ENCODE peak calls at places on chromosome 19, in seven cellular contexts. One of them, this sample, is unnamed.

GRCh38 chr19:44734357-44734756 is 14.2 kb upstream of the BCL3 start:
- DNase-seq in mesenchymal stem cell: no peak
- DNase-seq in CD8-positive, alpha-beta memory T cell: no peak
- DNase-seq in mesendoderm: no peak
- DNase-seq in spleen: no peak
- DNase-seq in aorta: no peak
- DNase-seq in heart left ventricle: no peak
- DNase-seq in this sample: no peak

GRCh38 chr19:20273376-20273775 is 106.4 kb downstream of the ZNF486 start:
- DNase-seq in mesenchymal stem cell: no peak
- DNase-seq in CD8-positive, alpha-beta memory T cell: no peak
- DNase-seq in mesendoderm: no peak
- DNase-seq in spleen: no peak
- DNase-seq in aorta: no peak
- DNase-seq in heart left ventricle: no peak
- DNase-seq in this sample: no peak

GRCh38 chr19:8308891-8309291 is 733 bp upstream of the CD320 start:
- DNase-seq in mesenchymal stem cell: no peak
- DNase-seq in CD8-positive, alpha-beta memory T cell: no peak
- DNase-seq in mesendoderm: no peak
- DNase-seq in spleen: peak; percentile 56
- DNase-seq in aorta: peak; percentile 61
- DNase-seq in heart left ventricle: no peak
- DNase-seq in this sample: no peak

GRCh38 chr19:29690842-29691241 is 24.2 kb downstream of the C19orf12 start:
- DNase-seq in mesenchymal stem cell: peak; percentile 60
- DNase-seq in CD8-positive, alpha-beta memory T cell: peak; percentile 62
- DNase-seq in mesendoderm: peak; percentile 85
- DNase-seq in spleen: peak; percentile 45
- DNase-seq in aorta: no peak
- DNase-seq in heart left ventricle: no peak
- DNase-seq in this sample: no peak

GRCh38 chr19:12200020-12200419 is 37.1 kb downstream of the ZNF136 start:
- DNase-seq in mesenchymal stem cell: no peak
- DNase-seq in CD8-positive, alpha-beta memory T cell: no peak
- DNase-seq in mesendoderm: no peak
- DNase-seq in spleen: no peak
- DNase-seq in aorta: no peak
- DNase-seq in heart left ventricle: no peak
- DNase-seq in this sample: no peak

GRCh38 chr19:40280608-40281221 is 4.4 kb downstream of the AKT2 start:
- DNase-seq in mesenchymal stem cell: no peak
- DNase-seq in CD8-positive, alpha-beta memory T cell: no peak
- DNase-seq in mesendoderm: peak; percentile 57
- DNase-seq in spleen: peak; percentile 66
- DNase-seq in aorta: peak; percentile 63
- DNase-seq in heart left ventricle: peak; percentile 67
- DNase-seq in this sample: no peak

GRCh38 chr19:2557093-2557440 is 81.1 kb downstream of the GADD45B start:
- DNase-seq in mesenchymal stem cell: no peak
- DNase-seq in CD8-positive, alpha-beta memory T cell: no peak
- DNase-seq in mesendoderm: no peak
- DNase-seq in spleen: no peak
- DNase-seq in aorta: no peak
- DNase-seq in heart left ventricle: no peak
- DNase-seq in this sample: no peak

GRCh38 chr19:12331211-12331941 is 2.1 kb downstream of the ZNF563 start:
- DNase-seq in mesenchymal stem cell: no peak
- DNase-seq in CD8-positive, alpha-beta memory T cell: peak; percentile 3
- DNase-seq in mesendoderm: no peak
- DNase-seq in spleen: peak; percentile 84
- DNase-seq in aorta: no peak
- DNase-seq in heart left ventricle: peak; percentile 27
- DNase-seq in this sample: peak; percentile 20

GRCh38 chr19:51018745-51019543 is 565 bp downstream of the KLK10 start:
- DNase-seq in mesenchymal stem cell: no peak
- DNase-seq in CD8-positive, alpha-beta memory T cell: no peak
- DNase-seq in mesendoderm: peak; percentile 60
- DNase-seq in spleen: no peak
- DNase-seq in aorta: peak; percentile 69
- DNase-seq in heart left ventricle: no peak
- DNase-seq in this sample: peak; percentile 39

GRCh38 chr19:54164369-54165068 is 5.0 kb upstream of the LENG1 start:
- DNase-seq in mesenchymal stem cell: peak; percentile 54
- DNase-seq in CD8-positive, alpha-beta memory T cell: peak; percentile 47
- DNase-seq in mesendoderm: peak; percentile 92
- DNase-seq in spleen: no peak
- DNase-seq in aorta: no peak
- DNase-seq in heart left ventricle: peak; percentile 82
- DNase-seq in this sample: peak; percentile 87

GRCh38 chr19:8445488-8446001 is 770 bp downstream of the HNRNPM start:
- DNase-seq in mesenchymal stem cell: peak; percentile 51
- DNase-seq in CD8-positive, alpha-beta memory T cell: peak; percentile 16
- DNase-seq in mesendoderm: peak; percentile 54
- DNase-seq in spleen: peak; percentile 90
- DNase-seq in aorta: peak; percentile 90
- DNase-seq in heart left ventricle: peak; percentile 64
- DNase-seq in this sample: peak; percentile 62

GRCh38 chr19:51460164-51460992 is 2.1 kb upstream of the SIGLEC8 start:
- DNase-seq in mesenchymal stem cell: no peak
- DNase-seq in CD8-positive, alpha-beta memory T cell: no peak
- DNase-seq in mesendoderm: peak; percentile 56
- DNase-seq in spleen: peak; percentile 61
- DNase-seq in aorta: no peak
- DNase-seq in heart left ventricle: no peak
- DNase-seq in this sample: no peak

GRCh38 chr19:29491491-29491890 is 34.3 kb upstream of the VSTM2B start:
- DNase-seq in mesenchymal stem cell: no peak
- DNase-seq in CD8-positive, alpha-beta memory T cell: no peak
- DNase-seq in mesendoderm: no peak
- DNase-seq in spleen: no peak
- DNase-seq in aorta: no peak
- DNase-seq in heart left ventricle: no peak
- DNase-seq in this sample: no peak

GRCh38 chr19:22263121-22263520 is 23.1 kb upstream of the ZNF729 start:
- DNase-seq in mesenchymal stem cell: no peak
- DNase-seq in CD8-positive, alpha-beta memory T cell: no peak
- DNase-seq in mesendoderm: no peak
- DNase-seq in spleen: no peak
- DNase-seq in aorta: no peak
- DNase-seq in heart left ventricle: no peak
- DNase-seq in this sample: no peak

GRCh38 chr19:40383668-40384248 is 6.2 kb downstream of the HIPK4 start:
- DNase-seq in mesenchymal stem cell: no peak
- DNase-seq in CD8-positive, alpha-beta memory T cell: no peak
- DNase-seq in mesendoderm: no peak
- DNase-seq in spleen: no peak
- DNase-seq in aorta: no peak
- DNase-seq in heart left ventricle: no peak
- DNase-seq in this sample: no peak

GRCh38 chr19:2446390-2446789 is 10.4 kb downstream of the LMNB2 start:
- DNase-seq in mesenchymal stem cell: no peak
- DNase-seq in CD8-positive, alpha-beta memory T cell: no peak
- DNase-seq in mesendoderm: no peak
- DNase-seq in spleen: peak; percentile 83
- DNase-seq in aorta: no peak
- DNase-seq in heart left ventricle: no peak
- DNase-seq in this sample: no peak

GRCh38 chr19:12055784-12056183 is 3.0 kb upstream of the ZNF878 start:
- DNase-seq in mesenchymal stem cell: no peak
- DNase-seq in CD8-positive, alpha-beta memory T cell: no peak
- DNase-seq in mesendoderm: peak; percentile 59
- DNase-seq in spleen: no peak
- DNase-seq in aorta: no peak
- DNase-seq in heart left ventricle: no peak
- DNase-seq in this sample: no peak

GRCh38 chr19:19526581-19527370 is 1.9 kb upstream of the YJEFN3 start:
- DNase-seq in mesenchymal stem cell: no peak
- DNase-seq in CD8-positive, alpha-beta memory T cell: no peak
- DNase-seq in mesendoderm: no peak
- DNase-seq in spleen: no peak
- DNase-seq in aorta: no peak
- DNase-seq in heart left ventricle: no peak
- DNase-seq in this sample: no peak

GRCh38 chr19:4012092-4012974 is 4.8 kb downstream of the PIAS4 start:
- DNase-seq in mesenchymal stem cell: no peak
- DNase-seq in CD8-positive, alpha-beta memory T cell: no peak
- DNase-seq in mesendoderm: no peak
- DNase-seq in spleen: no peak
- DNase-seq in aorta: no peak
- DNase-seq in heart left ventricle: no peak
- DNase-seq in this sample: no peak

GRCh38 chr19:53772943-53773342 is 51.2 kb downstream of the NLRP12 start:
- DNase-seq in mesenchymal stem cell: peak; percentile 42
- DNase-seq in CD8-positive, alpha-beta memory T cell: peak; percentile 13
- DNase-seq in mesendoderm: peak; percentile 93
- DNase-seq in spleen: no peak
- DNase-seq in aorta: no peak
- DNase-seq in heart left ventricle: no peak
- DNase-seq in this sample: no peak

GRCh38 chr19:49565261-49565660 is 15.1 kb downstream of the NOSIP start:
- DNase-seq in mesenchymal stem cell: no peak
- DNase-seq in CD8-positive, alpha-beta memory T cell: peak; percentile 24
- DNase-seq in mesendoderm: no peak
- DNase-seq in spleen: no peak
- DNase-seq in aorta: no peak
- DNase-seq in heart left ventricle: peak; percentile 74
- DNase-seq in this sample: peak; percentile 70

GRCh38 chr19:12665646-12666304 is 767 bp downstream of the MAN2B1 start:
- DNase-seq in mesenchymal stem cell: no peak
- DNase-seq in CD8-positive, alpha-beta memory T cell: no peak
- DNase-seq in mesendoderm: peak; percentile 25
- DNase-seq in spleen: peak; percentile 81
- DNase-seq in aorta: no peak
- DNase-seq in heart left ventricle: no peak
- DNase-seq in this sample: no peak

GRCh38 chr19:38695832-38696732 is 48.2 kb downstream of the CAPN12 start:
- DNase-seq in mesenchymal stem cell: no peak
- DNase-seq in CD8-positive, alpha-beta memory T cell: no peak
- DNase-seq in mesendoderm: no peak
- DNase-seq in spleen: no peak
- DNase-seq in aorta: no peak
- DNase-seq in heart left ventricle: no peak
- DNase-seq in this sample: no peak
- H3K4me1 ChIP-seq in mesenchymal stem cell: peaks cover 68% of the 10 kb centered on the region
- H3K4me1 ChIP-seq in CD8-positive, alpha-beta memory T cell: peaks cover 49% of the 10 kb centered on the region
- H3K4me1 ChIP-seq in mesendoderm: peaks cover 7% of the 10 kb centered on the region
- H3K4me1 ChIP-seq in spleen: peaks cover 92% of the 10 kb centered on the region
- H3K4me1 ChIP-seq in aorta: peaks cover 3% of the 10 kb centered on the region
- H3K4me1 ChIP-seq in heart left ventricle: peaks cover 100% of the 10 kb centered on the region
- H3K4me1 ChIP-seq in this sample: peaks cover 99% of the 10 kb centered on the region

GRCh38 chr19:10289836-10290438 is at the start of gene ICAM5:
- DNase-seq in mesenchymal stem cell: no peak
- DNase-seq in CD8-positive, alpha-beta memory T cell: no peak
- DNase-seq in mesendoderm: no peak
- DNase-seq in spleen: peak; percentile 77
- DNase-seq in aorta: no peak
- DNase-seq in heart left ventricle: no peak
- DNase-seq in this sample: no peak

GRCh38 chr19:10290876-10291553 is 1.3 kb downstream of the ICAM5 start:
- DNase-seq in mesenchymal stem cell: peak; percentile 68
- DNase-seq in CD8-positive, alpha-beta memory T cell: peak; percentile 39
- DNase-seq in mesendoderm: peak; percentile 60
- DNase-seq in spleen: peak; percentile 88
- DNase-seq in aorta: no peak
- DNase-seq in heart left ventricle: peak; percentile 75
- DNase-seq in this sample: no peak

GRCh38 chr19:10289167-10289835 is 451 bp upstream of the ICAM5 start:
- DNase-seq in mesenchymal stem cell: peak; percentile 62
- DNase-seq in CD8-positive, alpha-beta memory T cell: peak; percentile 67
- DNase-seq in mesendoderm: peak; percentile 58
- DNase-seq in spleen: peak; percentile 87
- DNase-seq in aorta: no peak
- DNase-seq in heart left ventricle: peak; percentile 60
- DNase-seq in this sample: no peak

GRCh38 chr19:10291554-10292205 is 1.9 kb downstream of the ICAM5 start:
- DNase-seq in mesenchymal stem cell: no peak
- DNase-seq in CD8-positive, alpha-beta memory T cell: no peak
- DNase-seq in mesendoderm: no peak
- DNase-seq in spleen: no peak
- DNase-seq in aorta: no peak
- DNase-seq in heart left ventricle: no peak
- DNase-seq in this sample: no peak

DNA sequence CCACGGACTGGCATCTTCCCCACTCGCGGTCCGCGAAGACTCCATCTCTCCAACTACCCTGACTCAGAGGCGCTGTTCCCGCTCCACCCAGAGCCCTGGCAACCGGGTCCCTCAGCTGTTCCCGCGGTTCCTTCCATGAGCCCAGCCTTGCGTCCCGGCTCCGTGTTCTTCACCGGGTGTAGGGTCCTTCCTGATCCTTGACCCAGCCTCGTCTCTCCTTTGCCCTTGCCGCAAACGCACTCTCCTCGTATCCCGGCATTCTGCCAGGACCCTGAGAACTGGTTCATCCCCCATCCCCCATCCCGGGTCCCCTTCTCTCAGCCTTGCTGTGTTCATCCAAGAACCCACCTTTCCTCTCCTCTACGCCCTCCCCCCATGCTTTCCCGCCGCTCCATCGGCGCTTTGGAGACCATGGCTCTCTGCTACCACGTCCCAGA is 705 bp downstream of the ICAM5 start:
- DNase-seq in mesenchymal stem cell: no peak
- DNase-seq in CD8-positive, alpha-beta memory T cell: no peak
- DNase-seq in mesendoderm: peak; percentile 21
- DNase-seq in spleen: no peak
- DNase-seq in aorta: no peak
- DNase-seq in heart left ventricle: peak; percentile 34
- DNase-seq in this sample: no peak
- H3K4me1 ChIP-seq in mesenchymal stem cell: peaks cover 59% of the 10 kb centered on the region
- H3K4me1 ChIP-seq in CD8-positive, alpha-beta memory T cell: peaks cover 84% of the 10 kb centered on the region
- H3K4me1 ChIP-seq in mesendoderm: peaks cover 5% of the 10 kb centered on the region
- H3K4me1 ChIP-seq in spleen: peaks cover 83% of the 10 kb centered on the region
- H3K4me1 ChIP-seq in aorta: no peaks in the 10 kb centered on the region
- H3K4me1 ChIP-seq in heart left ventricle: peaks cover 73% of the 10 kb centered on the region
- H3K4me1 ChIP-seq in this sample: peaks cover 81% of the 10 kb centered on the region

GRCh38 chr19:34189199-34189916 is 17.1 kb downstream of the LSM14A start:
- DNase-seq in mesenchymal stem cell: no peak
- DNase-seq in CD8-positive, alpha-beta memory T cell: no peak
- DNase-seq in mesendoderm: no peak
- DNase-seq in spleen: no peak
- DNase-seq in aorta: no peak
- DNase-seq in heart left ventricle: no peak
- DNase-seq in this sample: no peak
- H3K4me1 ChIP-seq in mesenchymal stem cell: peaks cover 7% of the 10 kb centered on the region
- H3K4me1 ChIP-seq in CD8-positive, alpha-beta memory T cell: peaks cover 73% of the 10 kb centered on the region
- H3K4me1 ChIP-seq in mesendoderm: no peaks in the 10 kb centered on the region
- H3K4me1 ChIP-seq in spleen: peaks cover 79% of the 10 kb centered on the region
- H3K4me1 ChIP-seq in aorta: no peaks in the 10 kb centered on the region
- H3K4me1 ChIP-seq in heart left ventricle: peaks cover 62% of the 10 kb centered on the region
- H3K4me1 ChIP-seq in this sample: peaks cover 74% of the 10 kb centered on the region

DNA sequence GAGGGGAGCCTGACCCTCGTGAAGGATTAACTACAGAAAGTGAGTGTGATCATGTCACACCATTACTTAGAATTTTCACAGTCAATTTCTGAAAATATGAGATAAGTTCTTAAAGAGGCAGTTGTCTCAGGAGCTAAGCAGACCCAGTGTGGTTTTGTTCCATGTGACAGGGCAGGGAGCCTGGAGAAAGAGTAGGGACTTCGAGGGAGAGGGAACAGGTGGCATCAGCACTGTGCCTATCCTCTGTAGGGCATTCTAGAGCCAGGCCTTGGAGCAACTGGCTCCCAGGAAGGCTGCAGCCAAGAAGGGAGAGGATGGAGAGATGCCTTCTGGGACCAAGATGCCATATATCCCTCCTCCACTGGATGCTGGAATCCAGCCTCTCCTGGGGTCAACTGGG is 183.0 kb downstream of the TSHZ3 start:
- DNase-seq in mesenchymal stem cell: no peak
- DNase-seq in CD8-positive, alpha-beta memory T cell: no peak
- DNase-seq in mesendoderm: no peak
- DNase-seq in spleen: no peak
- DNase-seq in aorta: no peak
- DNase-seq in heart left ventricle: no peak
- DNase-seq in this sample: no peak
- H3K4me1 ChIP-seq in mesenchymal stem cell: peaks cover 11% of the 10 kb centered on the region
- H3K4me1 ChIP-seq in CD8-positive, alpha-beta memory T cell: no peaks in the 10 kb centered on the region
- H3K4me1 ChIP-seq in mesendoderm: no peaks in the 10 kb centered on the region
- H3K4me1 ChIP-seq in spleen: no peaks in the 10 kb centered on the region
- H3K4me1 ChIP-seq in aorta: no peaks in the 10 kb centered on the region
- H3K4me1 ChIP-seq in heart left ventricle: no peaks in the 10 kb centered on the region
- H3K4me1 ChIP-seq in this sample: no peaks in the 10 kb centered on the region

This sample was measured in heart right ventricle.